ENCODE peak calls at places on chromosomes 5 and 9, in nine cellular contexts. T, J, A, Y, X, F, H, I and U are unnamed samples. For H3K4me1, the result is how much of the 10 kb centered on the place peaks cover.

GRCh38 chr5:72106922-72107873 is at the start of gene MAP1B:
- DNase-seq in T (no peak), J (peak), A (peak), Y (peak), X (no peak), F (no peak), H (peak), I (peak), U (peak)

GRCh38 chr9:118961857-118962256 is 407.4 kb downstream of the BRINP1 start:
- DNase-seq in T (no peak), J (peak), A (no peak), Y (peak), X (no peak), F (no peak), H (peak), I (peak), U (no peak)

GRCh38 chr5:116303810-116304209 is 219.0 kb downstream of the COMMD10 start:
- DNase-seq in T (no peak), J (no peak), A (no peak), Y (no peak), X (no peak), F (no peak), H (no peak), I (no peak), U (no peak)

GRCh38 chr9:126470251-126470993 is 143.3 kb upstream of the LMX1B start:
- DNase-seq in T (no peak), J (no peak), A (no peak), Y (peak), X (no peak), F (no peak), H (no peak), I (no peak), U (peak)

GRCh38 chr9:122176916-122177315 is 17.2 kb downstream of the MORN5 start:
- DNase-seq in T (no peak), J (no peak), A (no peak), Y (no peak), X (no peak), F (no peak), H (no peak), I (peak), U (no peak)

GRCh38 chr5:15587941-15588340 is 88.0 kb downstream of the FBXL7 start:
- DNase-seq in T (no peak), J (no peak), A (no peak), Y (peak), X (no peak), F (no peak), H (no peak), I (no peak), U (no peak)

GRCh38 chr5:1401681-1402096 is 43.6 kb downstream of the SLC6A3 start:
- DNase-seq in T (no peak), J (no peak), A (no peak), Y (no peak), X (no peak), F (peak), H (no peak), I (no peak), U (no peak)

GRCh38 chr9:81411961-81412360 is 277.4 kb downstream of the TLE1 start:
- DNase-seq in T (no peak), J (no peak), A (no peak), Y (peak), X (no peak), F (no peak), H (no peak), I (no peak), U (no peak)

GRCh38 chr9:124771867-124772621 is 933 bp upstream of the NR6A1 start:
- DNase-seq in T (peak), J (peak), A (peak), Y (peak), X (peak), F (peak), H (peak), I (peak), U (peak)

GRCh38 chr9:89435315-89435823 is 62.5 kb downstream of the SEMA4D start:
- DNase-seq in T (peak), J (no peak), A (no peak), Y (no peak), X (no peak), F (peak), H (no peak), I (peak), U (no peak)
- H3K4me1 ChIP-seq in T (under half), J (under half), A (under half), Y (under half), X (half or more), F (under half), H (under half), I (under half), U (half or more)

GRCh38 chr9:6781476-6781875 is 23.7 kb downstream of the KDM4C start:
- DNase-seq in T (no peak), J (no peak), A (no peak), Y (no peak), X (no peak), F (no peak), H (no peak), I (no peak), U (no peak)
- H3K4me1 ChIP-seq in T (under half), J (under half), A (under half), Y (under half), X (half or more), F (under half), H (under half), I (under half), U (under half)

GRCh38 chr9:136729144-136729543 is 13.6 kb downstream of the LCN10 start:
- DNase-seq in T (no peak), J (no peak), A (no peak), Y (peak), X (no peak), F (no peak), H (no peak), I (no peak), U (no peak)

GRCh38 chr9:136729926-136730325 is 12.8 kb downstream of the LCN10 start:
- DNase-seq in T (no peak), J (no peak), A (no peak), Y (no peak), X (no peak), F (no peak), H (no peak), I (no peak), U (no peak)

GRCh38 chr9:136726631-136727191 is 14.3 kb downstream of the DIPK1B start:
- DNase-seq in T (no peak), J (no peak), A (no peak), Y (peak), X (peak), F (no peak), H (no peak), I (no peak), U (no peak)

GRCh38 chr9:136728080-136728547 is 14.6 kb downstream of the LCN10 start:
- DNase-seq in T (peak), J (peak), A (peak), Y (peak), X (peak), F (peak), H (peak), I (peak), U (peak)

DNA sequence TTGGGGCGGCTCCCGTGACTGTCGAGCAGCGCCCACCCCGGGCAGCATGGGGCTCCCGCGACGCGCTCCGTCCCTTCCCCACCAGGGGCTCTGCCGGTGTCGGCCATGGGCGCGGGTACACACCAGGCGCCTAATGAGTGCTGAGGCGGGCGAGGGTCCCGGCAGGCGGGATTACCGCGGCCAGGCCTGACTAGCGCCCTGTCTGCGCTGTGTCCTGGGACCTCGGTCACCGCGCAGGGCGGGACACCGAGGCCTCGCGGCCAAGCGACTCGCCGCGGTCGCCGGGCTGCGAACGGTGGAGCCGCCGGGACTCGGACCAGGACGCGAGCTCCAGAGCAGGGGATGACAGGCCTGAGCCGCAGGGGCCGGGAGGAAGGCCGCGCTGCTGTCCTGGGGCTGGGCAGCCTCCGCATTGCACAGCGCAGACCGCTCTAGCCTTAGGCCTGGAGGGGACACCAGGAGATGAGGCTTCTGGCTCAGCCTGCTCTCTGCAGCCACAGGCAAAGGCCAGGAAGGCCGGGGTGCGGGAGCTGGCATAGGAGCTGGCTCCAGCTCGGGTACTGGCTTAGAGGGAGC is 14.1 kb downstream of the LCN10 start:
- DNase-seq in T (no peak), J (no peak), A (peak), Y (peak), X (no peak), F (peak), H (peak), I (peak), U (no peak)
- H3K4me1 ChIP-seq in T (under half), J (under half), A (under half), Y (under half), X (under half), F (under half), H (under half), I (under half), U (under half)

DNA sequence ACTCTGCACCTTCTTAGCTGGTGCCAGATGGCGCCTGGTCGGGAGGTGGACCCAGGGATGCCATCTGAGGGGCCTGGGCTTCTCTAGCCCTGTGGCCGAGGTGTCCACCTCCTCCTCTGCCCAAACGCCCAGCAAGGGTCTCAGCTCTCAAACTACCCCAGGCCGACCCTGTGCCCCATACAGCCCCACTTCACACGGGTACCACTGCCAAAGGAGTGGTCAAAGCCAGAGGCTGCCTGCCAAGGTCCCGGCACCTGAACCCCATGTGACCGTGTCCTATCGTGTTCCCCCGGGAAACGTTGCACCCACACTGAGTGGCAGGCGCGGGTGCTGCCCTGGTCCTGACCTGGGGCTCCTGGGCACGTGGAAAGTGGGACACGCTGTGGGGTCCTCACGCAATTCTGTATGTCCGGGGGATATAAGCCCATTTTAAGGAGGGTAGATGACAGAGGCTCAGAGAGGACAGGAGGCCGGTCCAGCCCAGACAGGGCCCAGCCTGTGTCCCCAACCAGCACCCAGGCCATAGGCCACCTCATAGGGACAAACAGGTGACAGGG is 1.9 kb downstream of the ENTPD8 start:
- DNase-seq in T (no peak), J (no peak), A (peak), Y (no peak), X (no peak), F (peak), H (no peak), I (no peak), U (peak)
- H3K4me1 ChIP-seq in T (under half), J (under half), A (under half), Y (under half), X (under half), F (under half), H (under half), I (under half), U (under half)

DNA sequence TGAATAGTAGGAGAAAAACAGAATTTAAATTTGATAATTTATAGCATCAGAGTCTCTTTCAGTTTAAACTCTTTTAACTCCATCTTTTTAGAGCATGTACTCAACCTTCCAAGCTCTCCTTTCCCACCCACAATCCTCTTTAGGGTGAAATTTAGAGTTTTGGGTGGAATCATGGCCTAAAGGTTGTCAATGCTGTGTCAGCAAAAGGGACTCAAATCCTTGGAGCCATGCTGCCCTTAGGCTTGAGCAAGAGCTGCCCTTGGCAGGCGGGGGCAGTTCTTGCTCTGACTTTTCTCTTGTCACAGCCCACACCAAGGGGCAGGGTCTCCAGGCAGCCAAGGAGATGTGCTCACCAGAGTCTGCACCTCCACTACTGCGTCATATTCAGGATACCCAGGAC is 102.4 kb downstream of the MTX3 start:
- DNase-seq in T (no peak), J (no peak), A (no peak), Y (no peak), X (no peak), F (no peak), H (no peak), I (no peak), U (no peak)
- H3K4me1 ChIP-seq in T (under half), J (under half), A (under half), Y (under half), X (under half), F (under half), H (under half), I (under half), U (under half)

DNA sequence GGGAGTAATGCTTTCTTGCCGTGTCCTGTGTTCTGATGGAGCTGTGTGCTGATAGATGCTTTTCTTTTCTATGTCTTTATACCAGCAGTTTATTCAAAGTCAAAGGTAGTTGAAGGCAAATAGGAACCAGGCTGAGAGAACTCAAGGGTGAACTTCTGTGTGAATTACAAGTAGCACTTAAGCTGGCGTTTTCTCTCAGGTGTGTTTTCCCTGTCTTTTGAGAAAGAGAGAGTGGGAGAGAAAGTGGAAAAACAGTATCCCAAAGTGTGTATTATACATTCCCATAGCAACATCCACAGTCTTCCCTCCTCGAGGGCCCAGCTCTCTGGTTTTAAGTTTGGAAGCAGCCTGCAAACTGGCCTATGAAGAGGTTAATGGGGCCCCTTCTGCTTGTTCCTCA is 1.5 kb downstream of the TNFAIP8 start:
- DNase-seq in T (no peak), J (no peak), A (no peak), Y (no peak), X (no peak), F (no peak), H (no peak), I (no peak), U (no peak)
- H3K4me1 ChIP-seq in T (under half), J (under half), A (under half), Y (under half), X (half or more), F (under half), H (under half), I (under half), U (half or more)

GRCh38 chr5:37839441-37840035 is 303 bp downstream of the GDNF start:
- DNase-seq in T (no peak), J (peak), A (peak), Y (peak), X (no peak), F (no peak), H (peak), I (no peak), U (peak)

GRCh38 chr5:37838933-37839341 is 904 bp downstream of the GDNF start:
- DNase-seq in T (no peak), J (no peak), A (no peak), Y (peak), X (no peak), F (no peak), H (no peak), I (peak), U (no peak)

GRCh38 chr5:37837101-37838032 is 2.5 kb downstream of the GDNF start:
- DNase-seq in T (peak), J (peak), A (peak), Y (peak), X (peak), F (peak), H (peak), I (peak), U (peak)

GRCh38 chr5:37836173-37837100 is 3.4 kb downstream of the GDNF start:
- DNase-seq in T (no peak), J (peak), A (peak), Y (peak), X (no peak), F (no peak), H (peak), I (peak), U (no peak)

DNA sequence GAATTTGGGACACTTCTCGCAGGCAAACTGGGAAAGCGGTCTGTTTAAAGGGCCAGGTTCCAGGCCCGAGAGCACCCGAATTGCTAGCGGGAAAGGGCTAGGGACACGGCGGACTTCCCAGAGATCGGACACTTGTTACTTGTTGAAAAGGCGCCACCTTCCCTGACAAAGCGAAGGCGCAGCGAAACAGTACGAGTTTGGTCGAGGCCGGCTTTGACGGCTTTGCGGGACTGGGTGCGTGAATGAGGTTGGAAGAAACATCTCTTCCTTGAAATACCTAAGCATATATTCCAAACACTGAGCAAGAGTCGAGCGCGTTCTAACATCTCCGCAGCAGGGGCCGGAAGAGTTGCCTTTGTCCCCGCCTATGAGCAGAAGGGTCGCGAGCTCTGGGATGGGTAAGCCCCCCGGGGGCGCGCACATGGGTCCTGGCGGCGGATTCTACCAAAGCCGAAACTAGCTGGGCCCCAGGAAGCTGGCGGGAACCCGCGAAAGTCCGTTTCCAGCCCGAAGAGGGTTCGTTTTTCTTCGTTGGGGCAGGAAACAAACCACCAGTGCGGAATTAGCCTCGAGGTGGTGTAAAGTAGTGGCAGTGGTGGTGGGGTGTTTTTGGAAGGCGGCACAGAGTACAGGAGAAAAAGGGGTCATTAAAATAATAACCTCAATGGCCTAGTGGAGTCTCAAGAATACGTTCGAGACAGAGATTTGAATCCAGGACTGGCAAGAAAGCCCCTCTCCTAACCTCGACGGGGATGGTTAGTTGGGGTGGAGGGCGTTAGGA is 1.5 kb downstream of the GDNF start:
- DNase-seq in T (no peak), J (peak), A (no peak), Y (peak), X (no peak), F (no peak), H (peak), I (peak), U (no peak)
- H3K4me1 ChIP-seq in T (under half), J (under half), A (under half), Y (under half), X (under half), F (under half), H (under half), I (under half), U (under half)

DNA sequence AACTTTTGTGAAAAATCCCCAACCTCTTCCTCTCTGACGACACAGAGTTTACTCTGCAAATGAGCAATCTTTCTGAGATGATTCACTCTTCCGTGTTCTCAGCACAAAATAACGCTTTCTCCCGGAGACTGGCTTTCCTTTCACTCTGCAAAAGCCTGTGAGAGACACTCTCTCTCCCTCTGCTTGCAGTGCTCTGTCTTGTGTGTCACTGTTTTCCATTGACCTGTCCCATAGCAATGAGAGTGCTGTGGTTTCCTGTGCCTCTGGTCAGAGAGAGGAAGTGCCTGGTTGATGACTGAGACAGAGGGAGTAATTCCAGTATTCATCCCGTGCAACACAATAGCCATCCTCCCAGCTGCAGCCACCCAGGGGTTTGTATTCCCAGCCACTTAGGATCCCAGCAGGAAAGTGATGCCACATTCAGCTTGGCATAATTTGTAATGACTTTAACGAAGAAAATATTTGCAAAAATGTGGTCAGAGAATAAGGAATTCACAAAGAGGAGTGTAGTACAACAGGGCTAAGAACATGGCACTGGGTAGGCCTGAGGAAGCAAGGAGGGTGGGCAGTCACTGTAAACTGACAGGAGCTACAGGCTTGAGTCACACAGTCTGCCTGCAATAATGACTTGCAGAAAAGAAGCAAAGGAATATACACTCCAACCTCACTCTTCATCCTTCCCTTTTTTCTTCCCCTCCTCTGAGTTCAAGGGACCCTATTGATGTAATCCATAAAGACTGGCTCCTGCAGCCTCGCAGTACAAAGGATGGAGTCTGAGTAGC is 463.5 kb upstream of the RGMB start:
- DNase-seq in T (peak), J (peak), A (no peak), Y (peak), X (no peak), F (no peak), H (no peak), I (peak), U (no peak)
- H3K4me1 ChIP-seq in T (under half), J (under half), A (under half), Y (half or more), X (under half), F (under half), H (under half), I (under half), U (under half)

GRCh38 chr5:82335807-82336206 is 57.7 kb upstream of the RPS23 start:
- DNase-seq in T (no peak), J (no peak), A (peak), Y (peak), X (no peak), F (no peak), H (no peak), I (no peak), U (no peak)
- H3K4me1 ChIP-seq in T (under half), J (under half), A (under half), Y (half or more), X (under half), F (under half), H (half or more), I (under half), U (under half)

DNA sequence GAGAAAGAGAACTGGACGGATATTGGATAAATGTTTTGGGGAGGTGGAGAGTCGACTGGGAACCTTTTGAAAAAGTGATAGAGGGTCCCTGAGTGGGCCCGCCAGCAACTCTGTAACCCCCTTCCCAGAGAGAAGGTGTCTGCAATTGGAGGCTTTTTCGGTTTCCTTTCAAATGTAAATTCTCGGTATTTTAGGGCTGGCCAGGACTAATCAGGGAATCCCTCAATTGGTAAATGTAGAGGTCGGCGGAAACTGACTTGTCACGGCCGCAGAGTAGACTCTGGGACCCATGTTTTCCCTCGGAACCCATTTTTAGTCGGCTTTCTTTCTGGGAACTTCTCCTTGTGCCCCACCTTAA is 517 bp downstream of the CCNB1 start:
- DNase-seq in T (no peak), J (no peak), A (no peak), Y (peak), X (no peak), F (no peak), H (peak), I (peak), U (no peak)
- H3K4me1 ChIP-seq in T (under half), J (under half), A (under half), Y (under half), X (under half), F (under half), H (under half), I (under half), U (under half)